ENCODE peak calls at places on chromosome 7, in five cellular contexts. C, H, G, D and X are unnamed samples.

GRCh38 chr7:137717045-137717444 is 129.7 kb downstream of the DGKI start:
- DNase-seq in H (no peak), G (no peak), C (no peak), D (no peak), X (no peak)

GRCh38 chr7:82623812-82624211 is 180.2 kb upstream of the CACNA2D1 start:
- DNase-seq in H (no peak), G (no peak), D (no peak), C (no peak), X (no peak)

GRCh38 chr7:98815313-98815712 is 54.5 kb downstream of the TMEM130 start:
- DNase-seq in G (no peak), D (no peak), C (no peak), H (no peak), X (no peak)

GRCh38 chr7:2504128-2504817 is 15.3 kb upstream of the LFNG start:
- DNase-seq in D (no peak), H (no peak), G (no peak), C (no peak), X (no peak)

GRCh38 chr7:157279679-157279972 is 57.2 kb upstream of the DNAJB6 start:
- DNase-seq in C (no peak), G (no peak), H (no peak), D (no peak), X (no peak)

GRCh38 chr7:155237297-155237696 is 60.4 kb upstream of the INSIG1 start:
- DNase-seq in H (no peak), G (no peak), D (no peak), C (no peak), X (no peak)

GRCh38 chr7:293681-294439 is 3.9 kb downstream of the FOXL3 start:
- DNase-seq in C (no peak), D (no peak), G (no peak), H (no peak), X (no peak)

GRCh38 chr7:44587843-44588711 is 6.0 kb upstream of the TMED4 start:
- DNase-seq in G (peak), C (peak), H (no peak), D (peak), X (no peak)

GRCh38 chr7:143068446-143068845 is 16.3 kb downstream of the OR6V1 start:
- DNase-seq in G (no peak), C (no peak), H (no peak), D (no peak), X (no peak)

GRCh38 chr7:19248681-19249080 is 103.5 kb upstream of the FERD3L start:
- DNase-seq in D (no peak), G (no peak), C (no peak), H (no peak), X (no peak)

GRCh38 chr7:68964060-68964459 is 634.2 kb upstream of the AUTS2 start:
- DNase-seq in D (no peak), G (no peak), H (no peak), C (no peak), X (no peak)

GRCh38 chr7:9504678-9505077 is 1071.3 kb downstream of the NXPH1 start:
- DNase-seq in H (no peak), C (no peak), G (no peak), D (no peak), X (no peak)

GRCh38 chr7:247166-247565 is 42.8 kb upstream of the FOXL3 start:
- DNase-seq in H (no peak), D (no peak), G (no peak), C (no peak), X (no peak)

GRCh38 chr7:50540785-50541579 is 24.2 kb downstream of the DDC start:
- DNase-seq in C (no peak), G (no peak), D (no peak), H (no peak), X (no peak)

GRCh38 chr7:96297873-96298272 is 24.0 kb downstream of the SLC25A13 start:
- DNase-seq in G (no peak), D (no peak), C (no peak), H (no peak), X (no peak)

GRCh38 chr7:156592124-156592884 is 48.3 kb upstream of the RNF32 start:
- DNase-seq in H (no peak), G (no peak), C (no peak), D (no peak), X (no peak)

GRCh38 chr7:72540106-72540611 is 128.0 kb upstream of the CALN1 start:
- DNase-seq in D (no peak), G (no peak), H (no peak), C (no peak), X (no peak)

GRCh38 chr7:44729949-44730590 is 18.6 kb upstream of the ZMIZ2 start:
- DNase-seq in C (no peak), H (no peak), G (no peak), D (no peak), X (no peak)